ENCODE peak calls at places on chromosome X, in five cellular contexts. E is cortex of kidney, Q is progenitor cell of endocrine pancreas, W is EL, Y is psoas muscle. O is an unnamed sample.

GRCh38 chrX:110251961-110252360 is 65.9 kb downstream of the AMMECR1 start:
- DNase-seq in E (no peak), W (no peak), Q (no peak), Y (no peak), O (no peak)

GRCh38 chrX:118346258-118347094 is 570 bp downstream of the WDR44 start:
- DNase-seq in Q (peak), W (peak), Y (peak), E (no peak), O (no peak)

GRCh38 chrX:13790206-13791131 is 26.4 kb downstream of the GPM6B start:
- DNase-seq in Q (no peak), E (no peak), Y (no peak), W (no peak), O (no peak)

GRCh38 chrX:11952176-11952720 is 186.0 kb upstream of the FRMPD4 start:
- DNase-seq in Q (no peak), E (no peak), Y (no peak), W (no peak), O (no peak)

GRCh38 chrX:121504148-121504547 is 456.7 kb downstream of the GLUD2 start:
- DNase-seq in Q (no peak), E (no peak), Y (no peak), W (no peak), O (no peak)

GRCh38 chrX:134237363-134237702 is 351 bp downstream of the CCDC160 start:
- DNase-seq in Q (no peak), W (no peak), E (peak), Y (no peak), O (no peak)

GRCh38 chrX:115491766-115492165 is 69.2 kb upstream of the PLS3 start:
- DNase-seq in Q (no peak), Y (no peak), W (no peak), E (no peak), O (no peak)

GRCh38 chrX:135421932-135422809 is at the start of gene SMIM10L2A:
- DNase-seq in Q (no peak), W (no peak), E (no peak), Y (no peak), O (no peak)

GRCh38 chrX:132741706-132742105 is 216.7 kb downstream of the HS6ST2 start:
- DNase-seq in W (no peak), Q (no peak), Y (no peak), E (no peak), O (no peak)

GRCh38 chrX:23825675-23826074 is 42.7 kb downstream of the SAT1 start:
- DNase-seq in Y (no peak), W (no peak), Q (no peak), E (no peak), O (no peak)

GRCh38 chrX:78168065-78168464 is 28.6 kb upstream of the TAF9B start:
- DNase-seq in Y (no peak), Q (no peak), E (no peak), W (no peak), O (no peak)